ENCODE peak calls at places on chromosome 14, in seven cellular contexts. I is PC-3; E is nucleus accumbens; W is CD4-positive, alpha-beta T cell; H is NCI-H2081; T is mesendoderm; N is activated T-helper 1 cell treated with anti-CD3 and anti-CD28 coated beads, Interleukin-2, amount 50 U/mL, for 16 hours. Y is an unnamed sample.

GRCh38 chr14:61573748-61574513 is 121.4 kb upstream of the HIF1A start:
- DNase-seq in I (peak), E (no peak), W (no peak), H (no peak), T (peak), N (no peak), Y (no peak)

GRCh38 chr14:48350971-48351370 is 675.6 kb upstream of the MDGA2 start:
- DNase-seq in I (peak), E (no peak), W (no peak), H (no peak), T (peak), N (no peak), Y (no peak)

GRCh38 chr14:92728781-92729364 is 19.6 kb downstream of the LGMN start:
- DNase-seq in I (peak), E (no peak), W (no peak), H (peak), T (peak), N (no peak), Y (no peak)

GRCh38 chr14:89186850-89187376 is 230.1 kb downstream of the FOXN3 start:
- DNase-seq in I (peak), E (no peak), W (no peak), H (no peak), T (peak), N (no peak), Y (no peak)

GRCh38 chr14:76951149-76951548 is 77.4 kb downstream of the IRF2BPL start:
- DNase-seq in I (no peak), E (no peak), W (no peak), H (no peak), T (no peak), N (no peak), Y (no peak)

GRCh38 chr14:81206115-81206514 is 14.6 kb downstream of the GTF2A1 start:
- DNase-seq in I (peak), E (no peak), W (no peak), H (no peak), T (no peak), N (no peak), Y (no peak)

GRCh38 chr14:100567009-100567876 is 20.0 kb downstream of the BEGAIN start:
- DNase-seq in I (no peak), E (no peak), W (no peak), H (no peak), T (no peak), N (no peak), Y (no peak)

GRCh38 chr14:98069712-98070133 is 1202.3 kb downstream of the BCL11B start:
- DNase-seq in I (peak), E (no peak), W (no peak), H (no peak), T (peak), N (no peak), Y (no peak)

GRCh38 chr14:93029417-93029816 is 86.3 kb downstream of the ITPK1 start:
- DNase-seq in I (no peak), E (no peak), W (no peak), H (no peak), T (no peak), N (no peak), Y (no peak)